ENCODE peak calls at places on chromosomes 16 and 17, in six cellular contexts. H is foreskin fibroblast, C is stomach, I is pancreas, F is IMR-90, R is HFF-Myc. J is an unnamed sample.

GRCh38 chr16:56334761-56335160 is 90.6 kb downstream of the AMFR start:
- DNase-seq in H (no peak), C (no peak), I (no peak), F (no peak), R (no peak), J (peak)

GRCh38 chr17:55149485-55149884 is 115.3 kb upstream of the HLF start:
- DNase-seq in H (no peak), C (no peak), I (no peak), F (no peak), R (no peak), J (no peak)

GRCh38 chr16:4327782-4328579 is 12.1 kb downstream of the GLIS2 start:
- DNase-seq in H (peak), C (peak), I (peak), F (peak), R (no peak), J (peak)

GRCh38 chr16:29809850-29810698 is 1.9 kb upstream of the PRRT2 start:
- DNase-seq in H (peak), C (no peak), I (no peak), F (no peak), R (no peak), J (no peak)

GRCh38 chr16:67865318-67865717 is 7.5 kb upstream of the EDC4 start:
- DNase-seq in H (peak), C (peak), I (no peak), F (peak), R (no peak), J (peak)

GRCh38 chr17:51461578-51462004 is 201.2 kb downstream of the UTP18 start:
- DNase-seq in H (peak), C (peak), I (peak), F (peak), R (no peak), J (peak)

GRCh38 chr17:6473128-6473767 is 29.0 kb downstream of the PIMREG start:
- DNase-seq in H (peak), C (peak), I (peak), F (peak), R (peak), J (peak)

GRCh38 chr16:11535494-11535893 is 51.2 kb downstream of the LITAF start:
- DNase-seq in H (no peak), C (no peak), I (no peak), F (no peak), R (no peak), J (peak)

GRCh38 chr16:67481561-67482259 is 753 bp upstream of the ATP6V0D1 start:
- DNase-seq in H (peak), C (peak), I (peak), F (peak), R (no peak), J (no peak)

GRCh38 chr17:9575381-9576072 is at the start of gene STX8:
- DNase-seq in H (peak), C (peak), I (peak), F (peak), R (peak), J (peak)

DNA sequence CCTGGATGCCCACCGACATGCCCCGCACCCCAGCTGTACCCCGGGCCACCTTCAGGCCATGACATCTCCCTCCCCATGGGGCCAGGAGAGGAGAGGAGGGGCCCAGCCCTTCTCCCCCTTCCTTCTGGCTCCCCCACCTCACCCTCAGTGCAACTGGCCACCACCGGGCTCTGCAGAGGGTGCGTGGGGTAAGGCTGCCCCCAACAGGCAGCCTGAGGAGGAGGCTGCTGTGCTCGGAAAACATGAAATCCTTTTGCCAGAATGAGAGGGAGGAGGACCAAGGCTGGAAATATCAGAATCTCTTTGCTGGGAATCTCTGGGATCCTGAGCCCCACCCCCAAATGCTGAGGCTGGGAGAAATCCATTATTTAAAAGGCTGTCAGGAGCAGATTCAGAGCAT is 68.4 kb downstream of the CCT6B start:
- DNase-seq in H (peak), C (no peak), I (no peak), F (no peak), R (no peak), J (no peak)
- TF ChIP-seq CTCF in H (peak), C (no peak), I (no peak), F (peak), R (peak), J (peak)

DNA sequence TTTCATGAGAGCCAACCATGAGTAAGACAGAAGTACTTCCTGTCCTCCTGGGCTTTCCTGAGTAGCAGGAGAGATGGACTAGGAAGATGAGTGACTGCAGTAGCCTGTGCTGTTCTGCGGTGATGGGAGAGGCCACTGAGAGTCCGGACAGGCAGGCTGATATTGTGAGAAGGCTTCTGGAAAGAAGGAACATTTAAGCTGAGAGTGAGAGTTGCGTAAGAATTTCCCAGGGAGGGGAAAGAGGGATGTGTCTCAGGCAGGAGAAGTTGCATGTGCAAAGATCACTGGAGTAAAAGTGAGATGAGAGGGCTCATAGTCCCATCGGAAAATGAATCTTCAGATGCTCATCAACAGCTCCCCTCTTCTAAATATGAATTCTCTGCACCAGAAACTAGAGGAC is 258.3 kb downstream of the RBFOX1 start:
- DNase-seq in H (no peak), C (no peak), I (no peak), F (no peak), R (no peak), J (no peak)
- H3K4me3 ChIP-seq in H (no peak), C (no peak), I (no peak), F (no peak), R (no peak), J (no peak)

GRCh38 chr16:23082161-23082788 is 67.0 kb downstream of the USP31 start:
- DNase-seq in H (peak), C (no peak), I (no peak), F (no peak), R (no peak), J (peak)
- TF ChIP-seq CTCF in H (no peak), C (no peak), I (no peak), F (no peak), R (peak), J (no peak)

DNA sequence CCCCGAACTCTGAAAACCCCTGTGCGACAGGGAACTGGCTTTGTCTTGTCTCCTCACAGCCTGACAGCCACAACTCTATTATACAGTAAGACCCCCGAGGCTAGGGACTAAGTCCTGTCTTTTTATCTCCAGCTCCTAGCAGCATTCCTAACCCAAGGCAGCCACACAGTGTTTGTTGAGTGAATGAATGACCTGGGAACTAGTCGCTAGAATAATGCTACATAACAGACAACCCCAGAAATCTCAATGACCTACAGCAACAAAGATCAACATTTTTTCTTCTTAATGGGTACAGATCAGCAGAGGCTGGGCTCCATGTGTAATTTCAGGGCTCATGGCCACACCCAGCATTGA is 71.4 kb upstream of the TNRC6C start:
- DNase-seq in H (no peak), C (no peak), I (no peak), F (no peak), R (no peak), J (no peak)
- H3K4me3 ChIP-seq in H (peak), C (peak), I (no peak), F (no peak), R (peak), J (no peak)

DNA sequence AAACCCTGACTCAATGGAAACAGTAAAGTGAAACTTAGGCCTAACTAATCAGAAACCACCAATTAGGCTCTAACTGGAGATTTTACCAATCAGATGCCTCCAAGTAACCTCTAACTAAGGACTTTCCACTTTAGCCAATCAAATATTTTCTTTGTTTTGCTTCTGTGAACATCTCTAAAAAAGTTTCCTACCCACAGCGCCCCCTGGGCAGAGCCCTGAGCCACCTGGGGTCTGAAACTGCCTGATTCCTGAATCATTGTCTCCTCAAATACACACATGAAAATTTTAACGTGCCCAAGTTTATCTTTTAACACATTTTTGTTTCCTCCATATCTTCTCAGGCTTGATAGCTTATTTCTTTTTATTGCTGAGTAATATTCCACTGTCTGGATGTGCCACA is 19.0 kb downstream of the ADAD2 start:
- DNase-seq in H (no peak), C (no peak), I (no peak), F (peak), R (no peak), J (no peak)
- TF ChIP-seq CTCF in H (no peak), C (no peak), I (no peak), F (no peak), R (peak), J (no peak)

DNA sequence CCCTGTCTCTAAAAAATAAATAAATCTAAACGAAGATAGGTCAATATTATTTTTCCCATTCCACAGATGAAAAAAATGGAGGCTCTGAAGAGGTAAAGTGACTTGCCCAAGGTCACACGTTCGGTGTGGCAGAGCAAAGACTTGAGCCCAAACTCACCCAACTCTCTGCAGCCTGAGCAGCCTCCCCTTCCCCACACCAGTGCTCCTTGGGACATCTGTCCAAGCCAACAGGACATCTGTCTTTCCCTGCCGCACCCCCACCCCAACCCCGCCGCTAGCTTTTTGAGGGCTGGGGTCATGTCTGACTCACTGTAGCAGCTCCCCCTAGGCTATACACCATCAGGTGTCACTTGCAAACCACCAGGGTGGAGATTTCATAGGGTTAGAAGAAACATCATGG is 5.2 kb upstream of the BEAN1 start:
- DNase-seq in H (no peak), C (no peak), I (no peak), F (no peak), R (no peak), J (no peak)
- H3K4me3 ChIP-seq in H (no peak), C (no peak), I (no peak), F (no peak), R (no peak), J (no peak)

J was measured in epithelial cell of esophagus.